ENCODE peak calls at places on chromosomes 3 and 15, in five cellular contexts. K is tibial nerve, U is sigmoid colon, T is IMR-90, I is breast epithelium. D is an unnamed sample. For H3K4me1, the result is how much of the 10 kb centered on the place peaks cover.

GRCh38 chr3:33826688-33827087 is 28.3 kb downstream of the PDCD6IP start:
- DNase-seq in I (no peak), U (no peak), K (no peak), T (peak), D (no peak)

GRCh38 chr3:21642433-21642832 is 108.6 kb downstream of the ZNF385D start:
- DNase-seq in I (no peak), T (peak), U (no peak), K (no peak), D (no peak)

GRCh38 chr15:89129816-89130134 is 41.5 kb downstream of the ABHD2 start:
- DNase-seq in U (no peak), T (no peak), K (no peak), I (no peak), D (no peak)

GRCh38 chr3:188693435-188693834 is 478.3 kb upstream of the TPRG1 start:
- DNase-seq in I (no peak), U (no peak), K (no peak), T (no peak), D (no peak)

GRCh38 chr3:146187334-146187950 is 26.5 kb upstream of the PLOD2 start:
- DNase-seq in T (peak), K (peak), U (no peak), I (no peak), D (no peak)

GRCh38 chr15:73856458-73857192 is 16.7 kb upstream of the TBC1D21 start:
- DNase-seq in T (no peak), I (peak), U (no peak), K (no peak), D (no peak)

GRCh38 chr3:65671004-65671403 is 367.7 kb downstream of the MAGI1 start:
- DNase-seq in T (no peak), I (no peak), K (no peak), U (no peak), D (no peak)

GRCh38 chr3:11603628-11604027 is 40.1 kb downstream of the VGLL4 start:
- DNase-seq in U (peak), K (peak), T (peak), I (no peak), D (no peak)

GRCh38 chr3:122942937-122943827 is 84.4 kb downstream of the SEMA5B start:
- DNase-seq in K (peak), U (no peak), T (peak), I (peak), D (peak)

GRCh38 chr3:14605744-14606143 is 45.8 kb upstream of the CCDC174 start:
- DNase-seq in K (no peak), U (no peak), I (no peak), T (no peak), D (no peak)

GRCh38 chr15:94480289-94480834 is 249.0 kb downstream of the MCTP2 start:
- DNase-seq in U (no peak), I (no peak), K (no peak), T (no peak), D (no peak)

GRCh38 chr15:35753486-35753885 is 207.5 kb upstream of the DPH6 start:
- DNase-seq in K (no peak), U (no peak), I (no peak), T (peak), D (no peak)

GRCh38 chr15:41104234-41104633 is 11.8 kb downstream of the INO80 start:
- DNase-seq in T (peak), K (no peak), I (no peak), U (no peak), D (no peak)

GRCh38 chr15:101276501-101277037 is 716 bp downstream of the SELENOS start:
- DNase-seq in I (no peak), K (no peak), U (no peak), T (peak), D (no peak)

GRCh38 chr15:94968133-94968532 is 736.8 kb downstream of the MCTP2 start:
- DNase-seq in U (no peak), I (no peak), K (no peak), T (no peak), D (no peak)

GRCh38 chr15:101371081-101371480 is 76.0 kb upstream of the SNRPA1 start:
- DNase-seq in T (no peak), I (no peak), U (no peak), K (no peak), D (no peak)

GRCh38 chr3:166190360-166190759 is 353.1 kb upstream of the BCHE start:
- DNase-seq in T (peak), U (no peak), I (no peak), K (no peak), D (no peak)

GRCh38 chr3:183844606-183845005 is 19.2 kb upstream of the MAP6D1 start:
- DNase-seq in K (no peak), I (no peak), U (no peak), T (peak), D (no peak)

GRCh38 chr3:87047857-87048256 is 56.9 kb upstream of the VGLL3 start:
- DNase-seq in T (no peak), I (no peak), K (no peak), U (no peak), D (no peak)

GRCh38 chr3:10442151-10442795 is 63.1 kb downstream of the ATP2B2 start:
- DNase-seq in I (no peak), U (no peak), K (no peak), T (peak), D (no peak)

GRCh38 chr3:8442993-8443670 is 58.5 kb upstream of the LMCD1 start:
- DNase-seq in K (no peak), T (no peak), U (no peak), I (no peak), D (no peak)

GRCh38 chr3:151219056-151219455 is 16.0 kb upstream of the GPR171 start:
- DNase-seq in T (peak), K (no peak), I (no peak), U (no peak), D (no peak)

GRCh38 chr15:87478688-87479072 is 777.9 kb downstream of the NTRK3 start:
- DNase-seq in I (no peak), U (no peak), T (no peak), K (no peak), D (no peak)

GRCh38 chr3:105827959-105828358 is 40.9 kb downstream of the CBLB start:
- DNase-seq in K (no peak), I (no peak), T (peak), U (peak), D (no peak)

GRCh38 chr15:64985382-64986033 is 4.2 kb downstream of the SPG21 start:
- DNase-seq in K (no peak), I (no peak), U (no peak), T (peak), D (no peak)

DNA sequence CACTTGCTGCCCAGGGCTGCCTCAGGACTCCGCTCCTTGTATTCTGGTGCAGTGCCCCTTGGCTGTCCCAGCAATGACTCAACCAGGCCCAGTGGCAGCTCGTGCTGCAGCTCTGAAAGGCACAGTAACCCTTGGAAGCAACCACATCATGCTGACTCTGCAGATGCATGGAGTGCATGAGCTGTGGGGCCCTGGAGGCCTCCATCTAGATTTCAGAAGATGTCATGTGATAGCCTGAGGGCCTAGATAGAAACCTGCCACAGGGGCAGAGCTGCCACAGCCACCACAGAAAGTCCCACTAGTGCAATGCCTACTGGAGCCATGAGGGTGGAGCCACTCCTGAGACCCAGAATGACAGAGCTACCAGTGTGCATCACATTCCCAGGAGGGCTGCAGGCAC is 117.1 kb upstream of the SMAD3 start:
- DNase-seq in U (peak), K (no peak), T (peak), I (no peak), D (no peak)
- H3K27ac ChIP-seq in U (no peak), K (no peak), T (no peak), I (no peak), D (no peak)

GRCh38 chr3:195542691-195543641 is at the start of gene PPP1R2:
- DNase-seq in I (peak), T (peak), K (peak), U (peak), D (peak)
- TF ChIP-seq POLR2A in I (peak), T (peak), K (peak), U (peak), D (peak)

GRCh38 chr15:31360158-31360561 is 33.5 kb downstream of the KLF13 start:
- DNase-seq in K (no peak), U (no peak), I (no peak), T (no peak), D (no peak)
- H3K4me1 ChIP-seq in K (half or more), U (under half), I (under half), T (under half), D (under half)

DNA sequence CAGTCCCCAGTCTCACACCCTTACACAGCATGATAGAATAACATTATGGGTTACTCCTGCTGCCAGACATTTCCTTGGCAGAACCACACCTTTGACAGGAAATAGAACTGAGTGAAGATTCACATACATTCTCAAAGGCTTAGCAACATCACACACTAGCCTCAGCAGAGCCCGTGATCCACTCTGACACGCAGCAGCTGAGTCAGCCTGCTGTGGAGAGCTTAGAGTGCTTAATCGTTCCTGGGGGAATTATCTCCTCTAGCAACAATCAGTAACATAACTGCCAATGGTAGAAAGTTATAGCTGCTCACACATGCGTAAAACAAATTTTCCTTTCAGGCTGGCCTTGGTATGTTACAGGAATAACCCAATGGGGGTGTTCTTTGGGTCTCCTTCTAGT is 382.1 kb downstream of the GAP43 start:
- DNase-seq in T (peak), U (peak), K (no peak), I (no peak), D (no peak)
- H3K27ac ChIP-seq in T (no peak), U (no peak), K (no peak), I (no peak), D (no peak)

DNA sequence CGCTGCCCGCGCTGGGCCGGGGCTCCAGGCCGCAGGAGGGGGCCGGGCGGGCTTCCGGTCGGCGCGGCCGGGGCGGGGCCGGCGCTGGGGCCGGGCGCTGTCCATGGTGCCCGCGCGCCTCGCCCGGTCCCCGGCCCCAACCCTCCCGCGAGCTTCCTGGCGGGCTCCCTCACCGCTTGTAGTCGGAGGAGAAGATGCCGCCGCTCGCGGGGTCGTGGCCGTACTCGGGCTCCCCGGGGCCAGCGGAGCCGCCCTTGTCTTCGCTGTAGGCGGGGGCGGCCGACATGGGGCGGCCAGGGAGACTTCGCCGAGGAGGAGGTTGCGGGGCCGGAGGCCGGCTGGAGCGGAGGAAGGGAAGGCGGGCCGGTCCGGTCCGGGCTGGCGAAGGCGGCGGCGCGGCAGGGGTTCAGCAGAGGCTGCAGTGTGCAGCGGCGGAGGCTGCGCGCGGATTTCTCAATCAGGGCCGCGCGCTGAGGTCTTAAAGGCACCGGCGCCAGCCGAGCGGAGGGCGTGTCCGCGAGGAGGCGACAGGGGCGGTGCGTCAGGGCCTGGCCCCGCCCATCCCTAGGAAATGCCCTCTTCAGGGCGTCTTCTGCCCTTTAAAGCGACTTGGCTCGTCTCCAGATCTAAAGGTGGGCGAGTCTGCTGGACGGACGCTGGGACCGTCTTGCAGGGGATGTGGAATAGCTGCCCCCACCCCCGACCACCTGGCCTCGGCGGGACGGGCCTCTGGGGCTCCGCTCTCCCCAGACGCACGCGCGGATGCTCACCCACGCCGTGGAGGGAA is at the start of gene AP3B2:
- DNase-seq in U (no peak), T (peak), I (peak), K (peak), D (peak)
- TF ChIP-seq POLR2A in U (no peak), T (no peak), I (no peak), K (no peak), D (peak)

GRCh38 chr3:48425281-48425812 is 4.5 kb downstream of the PLXNB1 start:
- DNase-seq in K (no peak), I (no peak), T (no peak), U (peak), D (no peak)

GRCh38 chr3:48426401-48426909 is 3.4 kb downstream of the PLXNB1 start:
- DNase-seq in K (no peak), U (peak), T (no peak), I (no peak), D (no peak)

GRCh38 chr3:48427630-48427962 is 2.3 kb downstream of the PLXNB1 start:
- DNase-seq in K (no peak), I (no peak), U (no peak), T (no peak), D (no peak)

GRCh38 chr3:48428088-48428862 is 1.6 kb downstream of the PLXNB1 start:
- DNase-seq in I (no peak), T (no peak), U (peak), K (peak), D (no peak)

DNA sequence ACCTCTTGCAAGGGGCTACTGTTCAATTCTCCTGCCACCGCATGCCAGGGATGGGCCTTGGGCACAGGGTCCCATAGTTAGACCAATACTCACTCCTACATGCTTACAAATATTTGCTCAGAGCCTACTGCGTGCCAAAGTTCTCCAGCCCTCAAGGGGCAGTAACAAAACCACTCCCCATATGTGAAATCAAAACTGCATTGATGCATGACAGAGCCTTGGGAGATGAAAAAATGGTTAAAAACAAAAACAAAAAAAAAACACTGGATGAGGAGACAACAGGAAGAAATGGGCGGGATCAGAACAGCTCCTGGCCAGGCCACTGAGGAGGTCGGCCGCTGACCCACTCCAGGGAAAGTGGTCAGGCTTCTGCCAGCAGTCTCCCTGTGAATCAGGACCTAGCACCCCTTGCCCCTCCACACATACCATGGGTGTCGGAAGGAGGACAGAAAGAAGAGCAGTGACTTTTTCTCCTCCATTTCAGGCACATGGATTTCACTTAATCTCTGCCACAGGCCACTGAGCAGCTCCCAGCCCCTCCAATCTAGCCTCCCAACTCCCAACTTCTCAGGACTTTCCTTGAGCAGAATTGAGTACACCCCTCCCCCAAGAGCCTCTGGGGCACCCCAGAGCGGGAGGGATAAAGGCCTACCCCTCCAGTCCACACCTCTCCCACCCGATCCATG is 2.8 kb downstream of the PLXNB1 start:
- DNase-seq in T (no peak), I (no peak), U (no peak), K (no peak), D (no peak)
- H3K4me1 ChIP-seq in T (under half), I (under half), U (under half), K (half or more), D (under half)

GRCh38 chr3:190615607-190616006 is 101.7 kb downstream of the IL1RAP start:
- DNase-seq in U (no peak), K (no peak), I (no peak), T (no peak), D (no peak)
- H3K27ac ChIP-seq in U (no peak), K (no peak), I (no peak), T (no peak), D (no peak)

GRCh38 chr3:186538779-186539178 is 5.4 kb downstream of the CRYGS start:
- DNase-seq in I (no peak), U (no peak), K (no peak), T (no peak), D (no peak)
- TF ChIP-seq POLR2A in I (no peak), U (no peak), K (no peak), T (no peak), D (no peak)

GRCh38 chr3:127008236-127008635 is 25.3 kb downstream of the PLXNA1 start:
- DNase-seq in I (no peak), T (no peak), K (no peak), U (no peak), D (no peak)
- H3K4me1 ChIP-seq in I (under half), T (under half), K (under half), U (under half), D (under half)